ENCODE peak calls at places on chromosome 11, in eight cellular contexts. Q, L, E, C, W, U, O and Y are unnamed samples.

GRCh38 chr11:76313913-76314740 is 66.8 kb downstream of the THAP12 start:
- DNase-seq in O (no peak), C (no peak), W (no peak), U (no peak), E (no peak), Q (no peak), L (no peak), Y (no peak)

GRCh38 chr11:45075519-45075918 is 70.9 kb upstream of the PRDM11 start:
- DNase-seq in L (no peak), C (no peak), U (no peak), O (no peak), E (no peak), Q (no peak), W (no peak), Y (no peak)

GRCh38 chr11:65112551-65113360 is 1.1 kb downstream of the TM7SF2 start:
- DNase-seq in E (no peak), W (peak; percentile 70), O (peak; percentile 67), C (peak; percentile 79), U (no peak), Q (peak; percentile 78), L (no peak), Y (no peak)

GRCh38 chr11:110565344-110565684 is 135.6 kb downstream of the FDX1 start:
- DNase-seq in E (peak; percentile 48), U (peak; percentile 41), L (no peak), W (no peak), C (no peak), Q (no peak), O (no peak), Y (no peak)

GRCh38 chr11:122882809-122883681 is 486 bp downstream of the JHY start:
- DNase-seq in U (peak; percentile 90), L (no peak), E (peak; percentile 80), O (peak; percentile 35), Q (peak; percentile 61), C (peak; percentile 53), W (peak; percentile 14), Y (no peak)

GRCh38 chr11:102666331-102666957 is 39.1 kb downstream of the MMP27 start:
- DNase-seq in E (peak; percentile 49), U (peak; percentile 5), L (no peak), C (peak; percentile 30), Q (peak; percentile 4), O (no peak), W (no peak), Y (peak; percentile 77)

GRCh38 chr11:57597461-57597892 is at the start of gene SERPING1:
- DNase-seq in L (no peak), C (no peak), E (no peak), O (no peak), W (no peak), Q (no peak), U (no peak), Y (no peak)

GRCh38 chr11:117928818-117929567 is at the start of gene TMPRSS13:
- DNase-seq in C (no peak), W (no peak), O (no peak), E (no peak), L (no peak), Q (no peak), U (no peak), Y (no peak)

GRCh38 chr11:124415356-124415923 is 9.2 kb downstream of the OR8B4 start:
- DNase-seq in O (no peak), L (no peak), W (no peak), U (peak; percentile 26), E (peak; percentile 19), C (peak; percentile 12), Q (no peak), Y (peak; percentile 53)

GRCh38 chr11:108340958-108341357 is 118.1 kb downstream of the ATM start:
- DNase-seq in O (no peak), U (no peak), L (no peak), C (no peak), E (peak; percentile 13), Q (no peak), W (no peak), Y (no peak)

GRCh38 chr11:43943931-43944751 is 1.7 kb downstream of the C11orf96 start:
- DNase-seq in O (no peak), W (no peak), E (no peak), Q (peak; percentile 45), U (peak; percentile 56), L (no peak), C (no peak), Y (no peak)

GRCh38 chr11:58629857-58630256 is 7.4 kb downstream of the CNTF start:
- DNase-seq in E (peak; percentile 29), O (no peak), U (peak; percentile 37), Q (no peak), L (no peak), C (peak; percentile 18), W (no peak), Y (peak; percentile 59)

GRCh38 chr11:120040136-120040840 is 97.6 kb downstream of the TRIM29 start:
- DNase-seq in L (no peak), E (no peak), C (no peak), O (no peak), Q (no peak), U (no peak), W (no peak), Y (no peak)